ENCODE peak calls at places on chromosomes 1 and 21, in four cellular contexts. R is esophagus squamous epithelium, Z is Panc1, Y is epithelial cell of esophagus. B is an unnamed sample.

GRCh38 chr1:211333906-211334305 is 7.3 kb downstream of the TRAF5 start:
- DNase-seq in R (no peak), Z (no peak), Y (no peak), B (no peak)

GRCh38 chr1:18556364-18556763 is 74.3 kb upstream of the PAX7 start:
- DNase-seq in R (no peak), Z (no peak), Y (peak), B (no peak)

GRCh38 chr1:219385786-219386427 is 212.2 kb downstream of the LYPLAL1 start:
- DNase-seq in R (no peak), Z (peak), Y (peak), B (no peak)

GRCh38 chr1:180966310-180966709 is 53.6 kb downstream of the KIAA1614 start:
- DNase-seq in R (no peak), Z (no peak), Y (no peak), B (no peak)

GRCh38 chr21:33444499-33444898 is 35.3 kb downstream of the TMEM50B start:
- DNase-seq in R (no peak), Z (no peak), Y (no peak), B (no peak)

GRCh38 chr1:116286541-116286971 is 86.5 kb upstream of the ATP1A1 start:
- DNase-seq in R (no peak), Z (no peak), Y (peak), B (no peak)

GRCh38 chr1:118982281-118982680 is 5.9 kb downstream of the TBX15 start:
- DNase-seq in R (no peak), Z (no peak), Y (no peak), B (no peak)

GRCh38 chr1:207152792-207153434 is 48.9 kb downstream of the C4BPA start:
- DNase-seq in R (no peak), Z (no peak), Y (peak), B (no peak)

GRCh38 chr1:207672525-207673130 is 27.7 kb downstream of the CR1L start:
- DNase-seq in R (no peak), Z (no peak), Y (peak), B (no peak)

GRCh38 chr1:56464294-56464693 is 115.1 kb downstream of the PLPP3 start:
- DNase-seq in R (no peak), Z (no peak), Y (no peak), B (no peak)

GRCh38 chr1:54371038-54371935 is 34.9 kb downstream of the SSBP3 start:
- DNase-seq in R (no peak), Z (no peak), Y (peak), B (no peak)

GRCh38 chr1:86419277-86419903 is 4.6 kb upstream of the CLCA2 start:
- DNase-seq in R (no peak), Z (no peak), Y (peak), B (no peak)

GRCh38 chr21:42614391-42614790 is 39.0 kb upstream of the PDE9A start:
- DNase-seq in R (no peak), Z (no peak), Y (no peak), B (no peak)

GRCh38 chr1:18643154-18644012 is 12.7 kb downstream of the PAX7 start:
- DNase-seq in R (no peak), Z (no peak), Y (peak), B (no peak)

GRCh38 chr1:64513557-64513956 is 43.6 kb downstream of the CACHD1 start:
- DNase-seq in R (no peak), Z (no peak), Y (no peak), B (no peak)

GRCh38 chr1:16111771-16112557 is 38.5 kb upstream of the FAM131C start:
- DNase-seq in R (no peak), Z (no peak), Y (no peak), B (no peak)

GRCh38 chr1:1358433-1359201 is at the start of gene MXRA8:
- DNase-seq in R (no peak), Z (no peak), Y (no peak), B (no peak)

GRCh38 chr1:208233546-208233945 is 10.6 kb downstream of the PLXNA2 start:
- DNase-seq in R (no peak), Z (no peak), Y (no peak), B (no peak)

GRCh38 chr1:228011721-228012311 is 5.0 kb downstream of the WNT3A start:
- DNase-seq in R (no peak), Z (no peak), Y (no peak), B (peak)

GRCh38 chr1:54465351-54465811 is 59.2 kb upstream of the SSBP3 start:
- DNase-seq in R (no peak), Z (no peak), Y (no peak), B (no peak)

GRCh38 chr1:89736937-89737733 is 83.7 kb upstream of the LRRC8D start:
- DNase-seq in R (no peak), Z (no peak), Y (peak), B (no peak)

GRCh38 chr21:39542736-39543135 is 70.0 kb upstream of the B3GALT5 start:
- DNase-seq in R (no peak), Z (no peak), Y (no peak), B (no peak)

GRCh38 chr1:193009501-193009900 is 49.7 kb downstream of the UCHL5 start:
- DNase-seq in R (no peak), Z (no peak), Y (no peak), B (no peak)

GRCh38 chr21:17612023-17612564 is 607 bp downstream of the BTG3 start:
- DNase-seq in R (peak), Z (no peak), Y (peak), B (peak)

GRCh38 chr1:234584926-234585325 is 25.1 kb downstream of the IRF2BP2 start:
- DNase-seq in R (no peak), Z (no peak), Y (no peak), B (no peak)

GRCh38 chr1:6668503-6668902 is 33.1 kb downstream of the DNAJC11 start:
- DNase-seq in R (no peak), Z (no peak), Y (no peak), B (no peak)

GRCh38 chr1:19918057-19918456 is 5.4 kb downstream of the PLA2G2E start:
- DNase-seq in R (no peak), Z (peak), Y (peak), B (peak)

GRCh38 chr1:87094238-87094637 is 179.8 kb downstream of the HS2ST1 start:
- DNase-seq in R (no peak), Z (no peak), Y (no peak), B (no peak)

GRCh38 chr1:104979651-104980050 is 1230.0 kb downstream of the AMY1C start:
- DNase-seq in R (no peak), Z (no peak), Y (no peak), B (no peak)

GRCh38 chr1:91685994-91686393 is 185.3 kb downstream of the CDC7 start:
- DNase-seq in R (no peak), Z (no peak), Y (peak), B (no peak)

GRCh38 chr1:177995369-177995768 is 25.5 kb upstream of the SEC16B start:
- DNase-seq in R (no peak), Z (no peak), Y (no peak), B (no peak)

GRCh38 chr1:93871356-93871755 is 7.7 kb downstream of the DNTTIP2 start:
- DNase-seq in R (no peak), Z (no peak), Y (peak), B (no peak)

GRCh38 chr1:195971589-195971988 is 636.7 kb downstream of the KCNT2 start:
- DNase-seq in R (no peak), Z (no peak), Y (no peak), B (no peak)

GRCh38 chr1:23013657-23014056 is 2.0 kb downstream of the TEX46 start:
- DNase-seq in R (no peak), Z (no peak), Y (peak), B (no peak)

GRCh38 chr21:41816583-41817165 is 49.8 kb upstream of the RIPK4 start:
- DNase-seq in R (no peak), Z (no peak), Y (peak), B (peak)

GRCh38 chr1:21672478-21673276 is 3.5 kb upstream of the RAP1GAP start:
- DNase-seq in R (no peak), Z (no peak), Y (no peak), B (no peak)

GRCh38 chr1:181140398-181140797 is 51.9 kb downstream of the IER5 start:
- DNase-seq in R (no peak), Z (no peak), Y (no peak), B (no peak)

DNA sequence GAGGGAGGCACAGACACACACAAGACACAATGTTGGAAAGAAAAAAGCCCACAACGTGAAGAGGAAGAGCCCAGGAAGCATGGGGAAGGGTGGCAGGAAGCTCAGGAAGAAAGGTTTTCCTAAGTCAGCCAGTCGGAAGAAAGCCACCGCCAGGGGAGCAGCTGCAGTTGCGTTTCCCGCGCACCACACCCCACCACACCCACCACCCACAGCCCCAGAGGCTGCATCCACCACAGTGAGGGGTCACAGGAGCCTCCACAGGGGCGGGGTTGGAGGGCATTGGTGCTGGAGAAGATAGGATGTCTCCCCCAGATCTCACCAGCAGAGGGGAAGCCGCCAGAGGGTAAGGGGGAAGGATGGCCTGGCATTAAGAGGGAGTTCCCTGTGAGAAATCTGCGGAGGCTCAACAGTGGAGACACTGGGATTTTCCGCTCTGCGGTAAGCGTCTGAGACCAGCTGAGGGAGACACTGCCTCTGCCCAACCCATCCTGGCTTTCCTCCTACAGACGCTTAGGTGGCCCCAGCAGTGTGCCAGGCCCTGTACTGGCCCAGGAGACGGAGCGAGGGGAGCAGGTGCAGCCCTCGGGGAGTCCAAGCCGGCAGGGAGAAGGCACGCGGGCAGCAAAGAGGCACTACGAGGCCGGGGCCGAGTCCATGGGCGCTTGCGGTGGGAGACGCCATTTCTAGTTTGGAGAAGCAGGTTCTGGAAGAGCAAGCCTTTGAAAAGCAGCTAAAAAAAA is 19.8 kb downstream of the PGLYRP3 start:
- DNase-seq in R (no peak), Z (no peak), Y (no peak), B (no peak)
- TF ChIP-seq CTCF in R (no peak), Z (no peak), Y (peak), B (no peak)

GRCh38 chr1:107643766-107644165 is 321.2 kb downstream of the VAV3 start:
- DNase-seq in R (no peak), Z (no peak), Y (no peak), B (no peak)
- TF ChIP-seq CTCF in R (no peak), Z (no peak), Y (no peak), B (no peak)

GRCh38 chr1:59076612-59077011 is 220.3 kb upstream of the FGGY start:
- DNase-seq in R (no peak), Z (no peak), Y (peak), B (no peak)

GRCh38 chr1:59079434-59080135 is 217.3 kb upstream of the FGGY start:
- DNase-seq in R (no peak), Z (no peak), Y (no peak), B (no peak)

GRCh38 chr1:59078866-59079265 is 218.0 kb upstream of the FGGY start:
- DNase-seq in R (no peak), Z (no peak), Y (no peak), B (no peak)

GRCh38 chr1:59075021-59075420 is 221.9 kb upstream of the FGGY start:
- DNase-seq in R (no peak), Z (no peak), Y (no peak), B (no peak)

DNA sequence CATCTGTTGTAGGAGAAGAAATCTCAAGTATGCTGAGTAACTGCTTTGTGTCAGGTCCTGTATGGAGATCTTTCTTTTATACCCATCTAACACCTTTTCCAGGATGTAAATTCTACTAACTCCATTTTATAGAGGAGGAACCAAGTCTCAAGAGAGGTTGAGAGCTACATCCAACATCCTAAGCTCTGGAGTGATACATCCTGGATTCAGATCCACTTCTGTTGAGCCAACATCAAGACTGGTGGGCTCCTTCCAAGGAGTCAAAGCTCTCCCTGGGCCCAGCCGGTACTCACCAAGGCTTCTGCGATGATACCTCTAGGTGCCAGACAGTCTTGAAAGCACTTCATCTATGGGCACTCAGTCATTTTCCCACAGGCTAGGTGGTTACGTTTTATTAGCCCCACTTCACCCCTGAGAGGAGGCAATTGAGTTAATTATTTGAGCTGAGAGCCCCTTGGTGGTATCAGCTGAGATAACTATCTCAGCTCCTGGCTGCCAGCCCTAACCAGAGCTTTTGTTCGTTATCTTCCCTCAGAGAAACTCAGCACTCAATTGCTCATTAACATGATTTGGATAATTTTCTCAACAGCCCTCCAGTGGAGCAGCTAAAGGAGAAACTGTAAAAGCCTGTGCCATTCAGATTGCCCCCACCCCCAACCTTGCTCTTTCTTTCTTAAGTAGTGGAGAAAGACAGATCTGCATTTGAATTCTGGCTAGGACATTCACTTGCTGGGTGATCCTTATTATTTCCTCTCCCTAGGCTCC is 219.0 kb upstream of the FGGY start:
- DNase-seq in R (no peak), Z (no peak), Y (no peak), B (no peak)
- TF ChIP-seq CTCF in R (no peak), Z (no peak), Y (no peak), B (no peak)

GRCh38 chr1:202505356-202505755 is 156.9 kb downstream of the PPP1R12B start:
- DNase-seq in R (no peak), Z (no peak), Y (peak), B (no peak)

GRCh38 chr1:202498542-202498941 is 150.0 kb downstream of the PPP1R12B start:
- DNase-seq in R (no peak), Z (no peak), Y (peak), B (no peak)

GRCh38 chr1:202501281-202501680 is 152.8 kb downstream of the PPP1R12B start:
- DNase-seq in R (no peak), Z (peak), Y (peak), B (no peak)
- TF ChIP-seq CTCF in R (peak), Z (peak), Y (peak), B (peak)

DNA sequence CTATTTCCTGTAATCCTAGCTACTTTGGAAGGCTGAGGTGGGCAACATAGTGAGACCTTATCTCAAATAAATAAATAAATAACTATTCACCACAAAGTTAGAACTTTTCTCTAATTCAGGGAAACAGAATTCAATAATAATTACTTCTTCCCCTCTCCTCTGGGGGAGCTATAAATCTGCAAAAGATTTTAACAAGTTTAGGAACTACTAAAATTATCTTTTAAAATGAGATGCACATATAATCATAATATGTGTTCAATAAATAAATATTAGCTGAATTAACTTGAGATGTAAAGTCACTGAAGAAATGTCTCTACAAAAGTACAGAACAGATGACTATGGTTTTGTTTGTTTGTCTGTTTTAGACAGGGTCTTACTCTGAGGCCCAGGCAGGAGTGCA is 14.1 kb downstream of the WDR47 start:
- DNase-seq in R (no peak), Z (no peak), Y (no peak), B (no peak)
- TF ChIP-seq CTCF in R (peak), Z (no peak), Y (no peak), B (peak)

DNA sequence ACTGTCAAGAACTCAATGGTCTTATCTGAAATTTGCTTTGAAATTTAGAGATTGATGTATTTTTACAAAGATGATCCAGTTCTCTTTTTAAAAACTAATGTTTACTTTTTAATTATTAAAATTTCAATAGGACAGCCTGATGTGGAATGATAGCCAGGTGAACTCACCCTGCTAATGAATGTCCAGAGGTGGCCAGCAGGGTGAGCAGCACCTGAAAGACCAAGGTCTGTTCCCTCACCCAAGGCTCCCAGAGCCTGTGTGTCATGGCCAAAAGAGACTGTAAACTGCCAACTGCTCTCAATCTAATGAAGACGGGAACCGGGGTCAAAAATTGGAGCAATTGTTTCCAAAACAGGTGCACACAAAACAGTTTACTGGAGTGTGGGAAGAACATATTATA is 340.4 kb downstream of the DISC1 start:
- DNase-seq in R (no peak), Z (no peak), Y (no peak), B (no peak)
- TF ChIP-seq CTCF in R (no peak), Z (no peak), Y (no peak), B (no peak)

DNA sequence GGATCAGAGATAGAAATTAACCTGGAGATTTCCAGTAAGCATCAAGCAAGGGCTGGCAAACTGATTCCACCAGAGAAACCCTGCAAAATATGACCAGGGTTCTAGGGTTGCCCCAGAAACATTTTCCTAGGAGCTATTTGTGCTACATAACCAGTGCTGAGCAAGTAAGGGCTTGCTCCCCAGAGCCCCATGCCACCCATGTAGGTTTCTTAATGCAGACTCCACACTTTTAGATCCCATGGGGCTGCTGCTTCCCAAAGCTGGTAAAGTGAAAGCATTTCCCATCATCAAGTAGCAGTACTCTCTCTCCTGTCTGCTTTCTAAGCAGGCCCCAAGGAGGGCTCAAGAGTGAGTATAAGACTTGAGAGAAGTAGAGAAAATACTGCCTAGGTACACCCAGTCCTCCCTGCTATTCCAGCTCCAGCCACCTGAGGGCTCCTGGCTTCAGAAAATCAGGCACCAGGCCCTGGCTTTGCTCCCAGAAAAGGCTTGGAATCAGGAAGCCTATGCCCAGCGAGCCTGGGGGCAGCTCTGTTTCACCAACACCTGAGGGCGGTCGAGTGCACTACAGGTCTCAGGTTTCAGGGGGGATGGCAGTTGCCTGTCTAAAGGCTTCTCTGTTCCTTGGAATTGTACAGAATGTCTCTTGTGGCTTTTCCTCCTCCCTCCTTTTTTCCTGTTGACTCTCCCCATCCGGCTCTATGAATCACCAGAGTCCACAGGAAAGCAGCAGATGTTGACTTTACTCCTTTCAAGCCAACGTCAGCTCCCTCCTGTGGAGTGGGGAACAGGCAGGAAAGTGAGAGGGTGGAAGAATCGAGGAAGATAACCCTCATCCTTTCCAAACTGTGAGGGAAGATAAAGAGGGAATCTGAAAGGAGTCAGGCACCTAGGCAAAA is 6.2 kb upstream of the ANKRD35 start:
- DNase-seq in R (no peak), Z (peak), Y (peak), B (peak)
- TF ChIP-seq CTCF in R (peak), Z (peak), Y (peak), B (peak)

DNA sequence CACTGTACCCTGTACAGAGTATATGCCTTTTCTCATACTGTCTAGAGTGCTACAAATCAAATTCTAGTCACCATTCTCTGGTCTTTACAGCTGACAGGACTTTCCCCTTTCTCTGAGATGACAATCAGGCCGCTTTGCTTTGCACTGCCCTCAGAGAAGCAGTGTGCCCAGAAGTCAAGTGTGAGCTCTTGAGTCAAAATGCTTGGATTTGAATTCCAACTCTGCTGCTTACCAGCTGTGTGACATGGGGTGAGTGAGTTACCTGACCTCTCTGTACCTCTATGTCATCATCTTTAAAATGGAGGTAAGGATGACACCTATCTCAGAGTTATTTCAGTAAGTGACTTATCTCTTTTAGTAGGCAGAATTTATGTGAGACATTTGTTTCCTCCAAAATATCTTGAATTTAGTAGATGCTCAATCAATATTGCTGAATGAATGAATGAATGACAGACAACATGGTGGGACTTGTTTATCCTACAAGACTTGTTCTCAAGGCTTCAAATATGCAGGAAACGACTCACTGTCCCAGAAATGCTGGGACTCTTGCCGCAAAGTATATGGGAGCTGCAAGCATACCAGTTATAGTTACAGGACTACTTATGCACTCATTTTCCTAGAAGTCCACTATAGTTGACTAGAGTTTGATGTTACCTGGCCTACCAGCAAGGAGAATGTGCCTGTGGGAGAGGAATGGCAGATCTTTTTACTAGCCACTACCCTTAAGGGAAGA is 38.0 kb upstream of the A3GALT2 start:
- DNase-seq in R (no peak), Z (no peak), Y (peak), B (no peak)
- TF ChIP-seq CTCF in R (no peak), Z (no peak), Y (no peak), B (no peak)

B was measured in natural killer cell.